ENCODE peak calls at places on chromosomes 2 and 18, in five cellular contexts. A is fibroblast of the aortic adventitia, W is A549, U is MM.1S, P is neuronal stem cell. Z is an unnamed sample.

GRCh38 chr2:154256136-154256535 is 384.4 kb downstream of the GALNT13 start:
- DNase-seq in A (no peak), W (no peak), U (no peak), P (no peak), Z (no peak)

GRCh38 chr2:84946204-84947009 is 24.6 kb upstream of the KCMF1 start:
- DNase-seq in A (peak; percentile 67), W (peak; percentile 95), U (no peak), P (no peak), Z (no peak)

GRCh38 chr2:206990335-206990734 is 51.0 kb downstream of the CPO start:
- DNase-seq in A (peak; percentile 49), W (no peak), U (no peak), P (no peak), Z (no peak)

GRCh38 chr2:171595896-171596295 is 73.6 kb downstream of the CYBRD1 start:
- DNase-seq in A (peak; percentile 96), W (no peak), U (no peak), P (no peak), Z (no peak)

GRCh38 chr2:33530614-33531344 is 54.3 kb downstream of the RASGRP3 start:
- DNase-seq in A (no peak), W (no peak), U (peak; percentile 47), P (no peak), Z (no peak)

GRCh38 chr18:470661-471501 is 29.6 kb downstream of the COLEC12 start:
- DNase-seq in A (peak; percentile 90), W (no peak), U (no peak), P (no peak), Z (no peak)

GRCh38 chr18:21439453-21439852 is 161.1 kb downstream of the ESCO1 start:
- DNase-seq in A (peak; percentile 78), W (no peak), U (no peak), P (no peak), Z (no peak)

GRCh38 chr2:70570041-70570661 is 16.5 kb upstream of the TGFA start:
- DNase-seq in A (no peak), W (peak; percentile 71), U (no peak), P (no peak), Z (no peak)

GRCh38 chr2:180314086-180314485 is 307.0 kb upstream of the CWC22 start:
- DNase-seq in A (peak; percentile 82), W (no peak), U (no peak), P (no peak), Z (no peak)

GRCh38 chr18:26082475-26082874 is 7.9 kb downstream of the SS18 start:
- DNase-seq in A (no peak), W (no peak), U (no peak), P (no peak), Z (no peak)

GRCh38 chr2:32752952-32753351 is 125.1 kb downstream of the TTC27 start:
- DNase-seq in A (no peak), W (no peak), U (no peak), P (no peak), Z (no peak)

GRCh38 chr2:229090231-229090630 is 180.9 kb downstream of the PID1 start:
- DNase-seq in A (no peak), W (no peak), U (no peak), P (no peak), Z (no peak)

GRCh38 chr2:8999802-9000201 is 3.7 kb downstream of the MBOAT2 start:
- DNase-seq in A (no peak), W (no peak), U (no peak), P (no peak), Z (no peak)

GRCh38 chr18:52652451-52652850 is 312.5 kb downstream of the DCC start:
- DNase-seq in A (no peak), W (no peak), U (no peak), P (no peak), Z (no peak)

GRCh38 chr2:135742307-135742838 is 718 bp downstream of the UBXN4 start:
- DNase-seq in A (peak; percentile 65), W (peak; percentile 21), U (peak; percentile 69), P (peak; percentile 48), Z (peak; percentile 41)

GRCh38 chr2:152418688-152419087 is 83.7 kb downstream of the FMNL2 start:
- DNase-seq in A (peak; percentile 51), W (no peak), U (peak; percentile 13), P (no peak), Z (no peak)

GRCh38 chr2:230902180-230902899 is 22.7 kb downstream of the GPR55 start:
- DNase-seq in A (peak; percentile 74), W (peak; percentile 57), U (peak; percentile 69), P (peak; percentile 54), Z (peak; percentile 47)

GRCh38 chr18:11323359-11323819 is 174.0 kb upstream of the PIEZO2 start:
- DNase-seq in A (peak; percentile 83), W (peak; percentile 31), U (no peak), P (no peak), Z (no peak)

GRCh38 chr2:151289972-151290335 is 486 bp upstream of the NMI start:
- DNase-seq in A (no peak), W (peak; percentile 39), U (no peak), P (no peak), Z (no peak)

GRCh38 chr2:98761267-98761781 is 30.4 kb upstream of the MGAT4A start:
- DNase-seq in A (no peak), W (no peak), U (no peak), P (no peak), Z (peak; percentile 72)

GRCh38 chr2:38791747-38792146 is 13.7 kb downstream of the GEMIN6 start:
- DNase-seq in A (no peak), W (no peak), U (no peak), P (no peak), Z (no peak)

GRCh38 chr2:56874717-56875116 is 690.9 kb downstream of the CCDC85A start:
- DNase-seq in A (no peak), W (no peak), U (no peak), P (no peak), Z (no peak)

GRCh38 chr2:202185156-202185555 is 53.2 kb downstream of the SUMO1 start:
- DNase-seq in A (no peak), W (no peak), U (no peak), P (no peak), Z (no peak)

GRCh38 chr2:189327879-189328351 is 113.4 kb upstream of the WDR75 start:
- DNase-seq in A (peak; percentile 94), W (no peak), U (no peak), P (no peak), Z (no peak)

GRCh38 chr18:37124511-37124910 is 295.6 kb downstream of the KIAA1328 start:
- DNase-seq in A (no peak), W (no peak), U (no peak), P (no peak), Z (no peak)

GRCh38 chr2:56185582-56186046 is 1.8 kb downstream of the CCDC85A start:
- DNase-seq in A (peak; percentile 64), W (peak; percentile 49), U (no peak), P (peak; percentile 40), Z (no peak)

GRCh38 chr2:80002112-80002511 is 302.4 kb downstream of the LRRTM1 start:
- DNase-seq in A (no peak), W (no peak), U (no peak), P (no peak), Z (no peak)
- H3K4me3 ChIP-seq in A (no peak overlapping the region), W (no peak overlapping the region), U (no peak overlapping the region), P (no peak overlapping the region), Z (no peak overlapping the region)

GRCh38 chr18:57629399-57629798 is 7.8 kb upstream of the NARS1 start:
- DNase-seq in A (no peak), W (no peak), U (no peak), P (no peak), Z (no peak)

GRCh38 chr18:57630002-57630758 is 8.5 kb upstream of the NARS1 start:
- DNase-seq in A (peak; percentile 95), W (peak; percentile 79), U (peak; percentile 93), P (peak; percentile 82), Z (peak; percentile 91)

GRCh38 chr18:57630759-57631660 is 9.4 kb upstream of the NARS1 start:
- DNase-seq in A (no peak), W (no peak), U (no peak), P (no peak), Z (no peak)

GRCh38 chr18:57627488-57627887 is 5.9 kb upstream of the NARS1 start:
- DNase-seq in A (no peak), W (no peak), U (no peak), P (no peak), Z (no peak)

DNA sequence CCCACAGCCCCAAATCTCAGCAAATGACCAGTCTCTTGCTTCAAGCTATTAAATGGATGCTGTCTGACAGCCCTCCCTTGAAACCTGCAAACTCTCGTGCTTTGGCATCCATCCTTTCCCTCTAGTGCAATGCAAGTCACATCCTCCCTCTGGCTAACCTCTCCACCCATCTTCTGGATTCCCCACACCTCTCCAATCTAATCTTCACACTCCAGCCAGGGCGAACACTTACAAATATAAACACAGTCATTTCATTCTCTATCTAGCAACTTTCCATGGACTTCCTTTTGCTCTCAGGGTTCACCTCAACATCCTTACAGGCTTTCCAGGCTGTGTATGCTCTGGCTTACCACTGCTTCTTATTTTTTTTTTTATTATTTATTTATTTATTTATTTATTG is 10.1 kb upstream of the NARS1 start:
- DNase-seq in A (no peak), W (no peak), U (no peak), P (no peak), Z (no peak)
- H3K4me3 ChIP-seq in A (no peak overlapping the region), W (no peak overlapping the region), U (no peak overlapping the region), P (no peak overlapping the region), Z (no peak overlapping the region)

GRCh38 chr2:91477731-91478672 is 2786.5 kb downstream of the RPIA start:
- DNase-seq in A (no peak), W (no peak), U (no peak), P (peak; percentile 57), Z (no peak)
- H3K4me3 ChIP-seq in A (peak overlapping the region; percentile 46), W (peak overlapping the region; percentile 53), U (peak overlapping the region; percentile 61), P (no peak overlapping the region), Z (no peak overlapping the region)

GRCh38 chr2:227503433-227504406 is 31.8 kb downstream of the AGFG1 start:
- DNase-seq in A (peak; percentile 65), W (peak; percentile 58), U (no peak), P (no peak), Z (no peak)
- H3K4me3 ChIP-seq in A (no peak overlapping the region), W (no peak overlapping the region), U (no peak overlapping the region), P (no peak overlapping the region), Z (no peak overlapping the region)

GRCh38 chr2:187233811-187234210 is 214.2 kb downstream of the CALCRL start:
- DNase-seq in A (peak; percentile 1), W (no peak), U (no peak), P (no peak), Z (no peak)
- H3K4me3 ChIP-seq in A (no peak overlapping the region), W (no peak overlapping the region), U (no peak overlapping the region), P (no peak overlapping the region), Z (no peak overlapping the region)